ENCODE peak calls at places on chromosomes 3 and 15, in nine cellular contexts. W is AG04449; I is cardiac fibroblast; Y is epithelial cell of esophagus; Z is WERI-Rb-1; J is HCT116; N is CD8-positive, alpha-beta T cell; R is astrocyte; F is Caco-2. E is an unnamed sample.

GRCh38 chr3:134371542-134372324 is 2.5 kb downstream of the AMOTL2 start:
- DNase-seq in W (no peak), I (peak; percentile 63), Y (no peak), Z (no peak), J (no peak), N (no peak), R (peak; percentile 49), F (no peak), E (no peak)

GRCh38 chr15:92394327-92395175 is 870 bp downstream of the ST8SIA2 start:
- DNase-seq in W (no peak), I (no peak), Y (no peak), Z (peak; percentile 62), J (no peak), N (no peak), R (no peak), F (no peak), E (no peak)

GRCh38 chr3:52890735-52891134 is 6.6 kb downstream of the STIMATE start:
- DNase-seq in W (no peak), I (peak; percentile 25), Y (peak; percentile 46), Z (no peak), J (no peak), N (no peak), R (no peak), F (no peak), E (no peak)

GRCh38 chr3:172635588-172635987 is 75.3 kb downstream of the NCEH1 start:
- DNase-seq in W (no peak), I (peak; percentile 31), Y (peak; percentile 89), Z (no peak), J (peak; percentile 22), N (no peak), R (peak; percentile 27), F (no peak), E (peak; percentile 69)

GRCh38 chr3:108132727-108133373 is 42.0 kb upstream of the CD47 start:
- DNase-seq in W (no peak), I (peak; percentile 70), Y (peak; percentile 87), Z (no peak), J (peak; percentile 39), N (no peak), R (peak; percentile 60), F (no peak), E (no peak)

GRCh38 chr3:182723596-182723995 is 69.7 kb upstream of the ATP11B start:
- DNase-seq in W (no peak), I (no peak), Y (no peak), Z (no peak), J (no peak), N (no peak), R (no peak), F (no peak), E (no peak)

GRCh38 chr3:130712718-130713423 is 33.8 kb downstream of the PIK3R4 start:
- DNase-seq in W (no peak), I (no peak), Y (no peak), Z (no peak), J (no peak), N (no peak), R (no peak), F (no peak), E (no peak)

GRCh38 chr3:142618917-142619401 is 22.8 kb downstream of the PLS1 start:
- DNase-seq in W (no peak), I (peak; percentile 36), Y (peak; percentile 79), Z (no peak), J (no peak), N (no peak), R (peak; percentile 25), F (peak; percentile 38), E (no peak)

GRCh38 chr15:80404719-80405553 is 754 bp downstream of the ARNT2 start:
- DNase-seq in W (no peak), I (no peak), Y (no peak), Z (peak; percentile 54), J (no peak), N (no peak), R (no peak), F (no peak), E (peak; percentile 44)

GRCh38 chr3:86381247-86381646 is 609.7 kb downstream of the VGLL3 start:
- DNase-seq in W (no peak), I (no peak), Y (no peak), Z (no peak), J (no peak), N (no peak), R (no peak), F (no peak), E (no peak)

GRCh38 chr3:183074881-183075280 is 24.4 kb downstream of the MCCC1 start:
- DNase-seq in W (no peak), I (no peak), Y (no peak), Z (no peak), J (no peak), N (no peak), R (no peak), F (no peak), E (no peak)

GRCh38 chr3:189331002-189331418 is 159.2 kb downstream of the TPRG1 start:
- DNase-seq in W (no peak), I (no peak), Y (no peak), Z (no peak), J (no peak), N (no peak), R (no peak), F (no peak), E (no peak)

GRCh38 chr3:166177130-166177529 is 339.9 kb upstream of the BCHE start:
- DNase-seq in W (no peak), I (no peak), Y (no peak), Z (no peak), J (no peak), N (no peak), R (peak; percentile 0), F (no peak), E (no peak)

GRCh38 chr3:177478170-177478859 is 281.0 kb upstream of the TBL1XR1 start:
- DNase-seq in W (peak; percentile 100), I (peak; percentile 100), Y (peak; percentile 97), Z (no peak), J (peak; percentile 56), N (no peak), R (peak; percentile 100), F (no peak), E (no peak)

GRCh38 chr3:52014613-52015012 is 18.9 kb upstream of the RPL29 start:
- DNase-seq in W (no peak), I (no peak), Y (no peak), Z (peak; percentile 79), J (peak; percentile 15), N (no peak), R (no peak), F (no peak), E (no peak)

GRCh38 chr15:64022571-64022970 is 23.7 kb downstream of the DAPK2 start:
- DNase-seq in W (no peak), I (no peak), Y (no peak), Z (no peak), J (no peak), N (no peak), R (no peak), F (no peak), E (no peak)

GRCh38 chr3:197583371-197583770 is 27.6 kb upstream of the BDH1 start:
- DNase-seq in W (no peak), I (no peak), Y (no peak), Z (no peak), J (no peak), N (no peak), R (no peak), F (no peak), E (no peak)

GRCh38 chr3:93867425-93867824 is 106.3 kb downstream of the PROS1 start:
- DNase-seq in W (no peak), I (no peak), Y (no peak), Z (no peak), J (no peak), N (no peak), R (no peak), F (no peak), E (no peak)

GRCh38 chr3:157417247-157417646 is 19.4 kb upstream of the PTX3 start:
- DNase-seq in W (no peak), I (peak; percentile 20), Y (no peak), Z (no peak), J (no peak), N (no peak), R (no peak), F (no peak), E (no peak)

GRCh38 chr3:160003520-160004128 is 15.0 kb downstream of the IL12A start:
- DNase-seq in W (no peak), I (peak; percentile 69), Y (peak; percentile 58), Z (peak; percentile 75), J (peak; percentile 48), N (peak; percentile 28), R (peak; percentile 13), F (peak; percentile 58), E (peak; percentile 52)
- TF ChIP-seq CTCF in W (peak; percentile 65), I (peak; percentile 67), Y (peak; percentile 47), Z (peak; percentile 76), J (peak; percentile 73), N (peak; percentile 20), R (peak; percentile 41), F (peak; percentile 42), E (peak; percentile 75)

DNA sequence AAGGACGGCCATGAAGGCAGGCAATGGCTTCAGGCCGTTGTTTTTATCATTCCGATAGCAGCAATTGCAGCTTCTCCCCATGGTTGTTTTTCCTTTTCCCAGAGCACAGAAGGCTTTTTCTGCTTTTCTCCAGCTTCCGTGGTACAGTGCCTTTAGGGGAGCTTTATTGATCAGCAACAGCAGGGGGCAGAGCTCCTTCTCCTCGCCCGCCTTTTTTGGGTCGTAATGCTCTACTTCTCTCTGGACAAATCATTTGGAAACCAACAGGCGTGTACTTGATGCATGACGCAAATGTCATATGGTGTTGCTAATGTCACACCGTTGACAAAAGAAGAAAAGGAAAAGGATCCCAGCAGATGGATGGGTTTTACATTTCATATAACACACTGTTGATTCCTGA is 79.7 kb upstream of the SNRK start:
- DNase-seq in W (no peak), I (no peak), Y (no peak), Z (no peak), J (no peak), N (no peak), R (no peak), F (no peak), E (no peak)
- TF ChIP-seq CTCF in W (no peak), I (no peak), Y (no peak), Z (peak; percentile 32), J (no peak), N (no peak), R (no peak), F (no peak), E (no peak)

DNA sequence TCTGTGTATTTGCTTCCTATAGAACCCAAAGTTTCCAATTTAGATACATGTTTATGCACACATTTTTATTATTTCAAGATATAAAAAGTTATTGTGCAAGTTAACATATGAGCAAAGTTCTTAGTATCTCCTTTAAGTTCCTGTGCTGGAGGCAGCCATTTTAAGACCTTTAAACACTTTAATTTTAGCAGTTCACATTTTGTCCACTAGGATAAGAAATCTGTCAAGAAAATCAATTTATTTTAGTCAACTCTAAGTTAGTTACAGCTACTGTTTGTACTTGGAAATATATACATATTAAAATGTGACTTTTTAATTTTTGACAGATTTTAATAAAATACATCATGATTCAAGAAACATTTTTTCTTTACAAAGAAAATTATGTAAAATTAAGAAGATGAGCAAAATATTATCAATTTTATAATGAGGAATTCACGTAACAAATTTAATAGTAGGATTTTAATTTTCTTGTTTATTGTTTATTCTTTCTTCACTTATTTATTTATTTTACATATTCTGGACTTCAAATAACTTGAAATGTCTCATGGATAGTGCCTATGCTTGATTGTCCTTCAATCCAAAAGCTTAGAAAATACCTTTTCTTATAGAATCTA is 402.6 kb upstream of the GBE1 start:
- DNase-seq in W (no peak), I (peak; percentile 68), Y (peak; percentile 44), Z (no peak), J (peak; percentile 39), N (no peak), R (no peak), F (no peak), E (no peak)
- TF ChIP-seq CTCF in W (no peak), I (peak; percentile 42), Y (peak; percentile 21), Z (no peak), J (peak; percentile 44), N (peak; percentile 25), R (peak; percentile 36), F (peak; percentile 32), E (no peak)

GRCh38 chr3:103056953-103057450 is 622.2 kb downstream of the ZPLD1 start:
- DNase-seq in W (no peak), I (no peak), Y (no peak), Z (no peak), J (no peak), N (no peak), R (peak; percentile 20), F (no peak), E (no peak)
- TF ChIP-seq CTCF in W (no peak), I (no peak), Y (no peak), Z (no peak), J (no peak), N (no peak), R (no peak), F (no peak), E (no peak)

E was measured in GM20000.